ENCODE peak calls at places on chromosomes 3 and 15, in five cellular contexts. One of them, this sample, is unnamed. For H3K4me1, the result is how much of the 10 kb centered on the place peaks cover.

GRCh38 chr15:68499620-68500312 is 67.8 kb upstream of the ITGA11 start:
- DNase-seq in neuronal stem cell: no peak
- DNase-seq in adipocyte: no peak
- DNase-seq in pancreas: no peak
- DNase-seq in CD8-positive, alpha-beta T cell: no peak
- DNase-seq in this sample: no peak

GRCh38 chr15:80456517-80457497 is 52.6 kb downstream of the ARNT2 start:
- DNase-seq in neuronal stem cell: no peak
- DNase-seq in adipocyte: peak
- DNase-seq in pancreas: no peak
- DNase-seq in CD8-positive, alpha-beta T cell: no peak
- DNase-seq in this sample: peak

GRCh38 chr3:45165497-45166282 is 19.5 kb upstream of the CDCP1 start:
- DNase-seq in neuronal stem cell: no peak
- DNase-seq in adipocyte: no peak
- DNase-seq in pancreas: no peak
- DNase-seq in CD8-positive, alpha-beta T cell: no peak
- DNase-seq in this sample: no peak

GRCh38 chr15:80059786-80060489 is 462 bp downstream of the ZFAND6 start:
- DNase-seq in neuronal stem cell: peak
- DNase-seq in adipocyte: peak
- DNase-seq in pancreas: peak
- DNase-seq in CD8-positive, alpha-beta T cell: peak
- DNase-seq in this sample: peak

GRCh38 chr3:81643721-81644120 is 117.7 kb downstream of the GBE1 start:
- DNase-seq in neuronal stem cell: no peak
- DNase-seq in adipocyte: peak
- DNase-seq in pancreas: no peak
- DNase-seq in CD8-positive, alpha-beta T cell: no peak
- DNase-seq in this sample: peak

GRCh38 chr3:15426579-15427118 is 695 bp downstream of the METTL6 start:
- DNase-seq in neuronal stem cell: no peak
- DNase-seq in adipocyte: no peak
- DNase-seq in pancreas: no peak
- DNase-seq in CD8-positive, alpha-beta T cell: no peak
- DNase-seq in this sample: no peak

GRCh38 chr15:70636540-70637165 is 126.7 kb downstream of the UACA start:
- DNase-seq in neuronal stem cell: no peak
- DNase-seq in adipocyte: peak
- DNase-seq in pancreas: no peak
- DNase-seq in CD8-positive, alpha-beta T cell: no peak
- DNase-seq in this sample: no peak

GRCh38 chr15:38496151-38496550 is 42.2 kb downstream of the FAM98B start:
- DNase-seq in neuronal stem cell: no peak
- DNase-seq in adipocyte: no peak
- DNase-seq in pancreas: no peak
- DNase-seq in CD8-positive, alpha-beta T cell: no peak
- DNase-seq in this sample: no peak

GRCh38 chr3:123292321-123293310 is 90.9 kb downstream of the SEC22A start:
- DNase-seq in neuronal stem cell: no peak
- DNase-seq in adipocyte: no peak
- DNase-seq in pancreas: peak
- DNase-seq in CD8-positive, alpha-beta T cell: no peak
- DNase-seq in this sample: no peak

GRCh38 chr3:42045719-42046243 is 45.4 kb upstream of the TRAK1 start:
- DNase-seq in neuronal stem cell: no peak
- DNase-seq in adipocyte: no peak
- DNase-seq in pancreas: no peak
- DNase-seq in CD8-positive, alpha-beta T cell: no peak
- DNase-seq in this sample: no peak

GRCh38 chr15:29050870-29051269 is 165.1 kb downstream of the APBA2 start:
- DNase-seq in neuronal stem cell: no peak
- DNase-seq in adipocyte: peak
- DNase-seq in pancreas: no peak
- DNase-seq in CD8-positive, alpha-beta T cell: peak
- DNase-seq in this sample: peak

DNA sequence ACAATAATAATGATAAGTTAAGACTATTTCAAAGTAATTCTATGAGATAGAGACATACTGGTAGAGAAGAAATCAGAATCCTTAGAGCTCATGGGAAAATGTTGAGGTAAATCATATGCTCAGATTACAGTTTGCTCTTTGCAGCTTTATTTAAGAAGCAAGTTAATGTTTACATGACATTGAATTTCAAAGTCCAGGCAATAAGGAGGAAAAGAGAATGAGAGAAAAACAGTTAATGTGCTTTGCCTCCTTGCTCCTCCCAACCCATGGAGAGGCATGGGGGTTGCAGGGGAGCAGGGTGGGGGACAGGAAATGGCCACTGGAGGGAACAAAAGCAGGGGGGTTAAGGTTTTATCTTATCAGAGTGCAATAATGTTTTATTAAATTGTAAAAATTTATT is 42.2 kb upstream of the ZBTB38 start:
- DNase-seq in neuronal stem cell: no peak
- DNase-seq in adipocyte: no peak
- DNase-seq in pancreas: no peak
- DNase-seq in CD8-positive, alpha-beta T cell: no peak
- DNase-seq in this sample: no peak
- H3K4me1 ChIP-seq in neuronal stem cell: under half
- H3K4me1 ChIP-seq in adipocyte: under half
- H3K4me1 ChIP-seq in pancreas: under half
- H3K4me1 ChIP-seq in CD8-positive, alpha-beta T cell: under half
- H3K4me1 ChIP-seq in this sample: under half

GRCh38 chr15:23503546-23503945 is 56.5 kb upstream of the GOLGA6L2 start:
- DNase-seq in neuronal stem cell: no peak
- DNase-seq in adipocyte: no peak
- DNase-seq in pancreas: no peak
- DNase-seq in CD8-positive, alpha-beta T cell: no peak
- DNase-seq in this sample: no peak

GRCh38 chr15:23497710-23498111 is 50.7 kb upstream of the GOLGA6L2 start:
- DNase-seq in neuronal stem cell: no peak
- DNase-seq in adipocyte: peak
- DNase-seq in pancreas: no peak
- DNase-seq in CD8-positive, alpha-beta T cell: no peak
- DNase-seq in this sample: no peak
- H3K4me1 ChIP-seq in neuronal stem cell: under half
- H3K4me1 ChIP-seq in adipocyte: under half
- H3K4me1 ChIP-seq in pancreas: under half
- H3K4me1 ChIP-seq in CD8-positive, alpha-beta T cell: under half
- H3K4me1 ChIP-seq in this sample: under half

GRCh38 chr3:12960497-12960896 is 112.7 kb downstream of the IQSEC1 start:
- DNase-seq in neuronal stem cell: no peak
- DNase-seq in adipocyte: no peak
- DNase-seq in pancreas: no peak
- DNase-seq in CD8-positive, alpha-beta T cell: no peak
- DNase-seq in this sample: no peak
- H3K4me1 ChIP-seq in neuronal stem cell: under half
- H3K4me1 ChIP-seq in adipocyte: under half
- H3K4me1 ChIP-seq in pancreas: under half
- H3K4me1 ChIP-seq in CD8-positive, alpha-beta T cell: half or more
- H3K4me1 ChIP-seq in this sample: under half

GRCh38 chr3:71062920-71063767 is 520.4 kb downstream of the FOXP1 start:
- DNase-seq in neuronal stem cell: no peak
- DNase-seq in adipocyte: peak
- DNase-seq in pancreas: no peak
- DNase-seq in CD8-positive, alpha-beta T cell: no peak
- DNase-seq in this sample: peak
- H3K4me1 ChIP-seq in neuronal stem cell: under half
- H3K4me1 ChIP-seq in adipocyte: under half
- H3K4me1 ChIP-seq in pancreas: half or more
- H3K4me1 ChIP-seq in CD8-positive, alpha-beta T cell: half or more
- H3K4me1 ChIP-seq in this sample: under half

GRCh38 chr3:149535395-149535685 is 60.8 kb downstream of the TM4SF4 start:
- DNase-seq in neuronal stem cell: no peak
- DNase-seq in adipocyte: no peak
- DNase-seq in pancreas: no peak
- DNase-seq in CD8-positive, alpha-beta T cell: no peak
- DNase-seq in this sample: no peak
- H3K4me1 ChIP-seq in neuronal stem cell: half or more
- H3K4me1 ChIP-seq in adipocyte: half or more
- H3K4me1 ChIP-seq in pancreas: under half
- H3K4me1 ChIP-seq in CD8-positive, alpha-beta T cell: under half
- H3K4me1 ChIP-seq in this sample: under half

DNA sequence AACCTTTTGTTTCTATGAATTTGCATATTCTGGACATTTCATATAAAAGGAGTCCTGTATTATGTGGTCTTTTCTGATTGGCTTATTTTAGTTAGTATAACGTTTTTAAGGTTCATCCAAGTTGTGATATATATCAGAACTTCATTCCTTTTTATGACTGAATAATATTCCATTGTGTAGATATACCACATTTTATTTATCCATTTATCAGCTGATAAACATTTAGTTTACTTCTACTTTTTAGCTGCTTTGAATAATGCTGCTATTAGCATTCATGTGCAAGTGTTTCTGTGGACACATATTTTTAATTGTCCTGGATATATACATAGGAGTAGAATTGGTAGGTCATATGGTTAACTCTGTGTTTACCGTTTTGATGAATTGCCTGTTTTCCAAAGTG is 498.5 kb upstream of the ADAMTS9 start:
- DNase-seq in neuronal stem cell: no peak
- DNase-seq in adipocyte: no peak
- DNase-seq in pancreas: no peak
- DNase-seq in CD8-positive, alpha-beta T cell: no peak
- DNase-seq in this sample: no peak
- H3K4me1 ChIP-seq in neuronal stem cell: under half
- H3K4me1 ChIP-seq in adipocyte: under half
- H3K4me1 ChIP-seq in pancreas: under half
- H3K4me1 ChIP-seq in CD8-positive, alpha-beta T cell: under half
- H3K4me1 ChIP-seq in this sample: under half

GRCh38 chr3:160403028-160403545 is 3.6 kb downstream of the SMC4 start:
- DNase-seq in neuronal stem cell: no peak
- DNase-seq in adipocyte: peak
- DNase-seq in pancreas: no peak
- DNase-seq in CD8-positive, alpha-beta T cell: no peak
- DNase-seq in this sample: peak
- H3K4me1 ChIP-seq in neuronal stem cell: under half
- H3K4me1 ChIP-seq in adipocyte: under half
- H3K4me1 ChIP-seq in pancreas: under half
- H3K4me1 ChIP-seq in CD8-positive, alpha-beta T cell: under half
- H3K4me1 ChIP-seq in this sample: under half

GRCh38 chr3:71704915-71705314 is 20.3 kb downstream of the EIF4E3 start:
- DNase-seq in neuronal stem cell: no peak
- DNase-seq in adipocyte: no peak
- DNase-seq in pancreas: no peak
- DNase-seq in CD8-positive, alpha-beta T cell: no peak
- DNase-seq in this sample: no peak
- H3K4me1 ChIP-seq in neuronal stem cell: under half
- H3K4me1 ChIP-seq in adipocyte: under half
- H3K4me1 ChIP-seq in pancreas: under half
- H3K4me1 ChIP-seq in CD8-positive, alpha-beta T cell: under half
- H3K4me1 ChIP-seq in this sample: under half

This sample was measured in IMR-90.